ENCODE peak calls at places on chromosomes 12 and 14, in nine cellular contexts. One of them, this sample, is unnamed.

GRCh38 chr12:51972424-51972812 is 20.9 kb downstream of the ACVR1B start:
- DNase-seq in mucosa of descending colon: no peak
- DNase-seq in NCI-H1436: no peak
- DNase-seq in GM12864: no peak
- DNase-seq in GDM1: no peak
- DNase-seq in frontal cortex: no peak
- DNase-seq in posterior cingulate gyrus: no peak
- DNase-seq in activated T-cell treated with anti-CD3 and anti-CD28 coated beads, Interleukin-2, amount 50 U/mL, for 48 hours: no peak
- DNase-seq in AG09309: no peak
- DNase-seq in this sample: no peak

GRCh38 chr14:89262041-89262440 is 155.0 kb downstream of the FOXN3 start:
- DNase-seq in mucosa of descending colon: no peak
- DNase-seq in NCI-H1436: no peak
- DNase-seq in GM12864: no peak
- DNase-seq in GDM1: no peak
- DNase-seq in frontal cortex: no peak
- DNase-seq in posterior cingulate gyrus: no peak
- DNase-seq in activated T-cell treated with anti-CD3 and anti-CD28 coated beads, Interleukin-2, amount 50 U/mL, for 48 hours: no peak
- DNase-seq in AG09309: no peak
- DNase-seq in this sample: no peak

GRCh38 chr12:48004941-48005749 is 869 bp upstream of the COL2A1 start:
- DNase-seq in mucosa of descending colon: no peak
- DNase-seq in NCI-H1436: no peak
- DNase-seq in GM12864: no peak
- DNase-seq in GDM1: no peak
- DNase-seq in frontal cortex: no peak
- DNase-seq in posterior cingulate gyrus: no peak
- DNase-seq in activated T-cell treated with anti-CD3 and anti-CD28 coated beads, Interleukin-2, amount 50 U/mL, for 48 hours: no peak
- DNase-seq in AG09309: no peak
- DNase-seq in this sample: no peak

GRCh38 chr12:80056845-80057244 is 42.5 kb upstream of the OTOGL start:
- DNase-seq in mucosa of descending colon: no peak
- DNase-seq in NCI-H1436: no peak
- DNase-seq in GM12864: no peak
- DNase-seq in GDM1: no peak
- DNase-seq in frontal cortex: no peak
- DNase-seq in posterior cingulate gyrus: no peak
- DNase-seq in activated T-cell treated with anti-CD3 and anti-CD28 coated beads, Interleukin-2, amount 50 U/mL, for 48 hours: no peak
- DNase-seq in AG09309: no peak
- DNase-seq in this sample: peak; percentile 16

GRCh38 chr12:43578782-43579181 is 26.8 kb upstream of the ADAMTS20 start:
- DNase-seq in mucosa of descending colon: no peak
- DNase-seq in NCI-H1436: no peak
- DNase-seq in GM12864: no peak
- DNase-seq in GDM1: no peak
- DNase-seq in frontal cortex: no peak
- DNase-seq in posterior cingulate gyrus: no peak
- DNase-seq in activated T-cell treated with anti-CD3 and anti-CD28 coated beads, Interleukin-2, amount 50 U/mL, for 48 hours: no peak
- DNase-seq in AG09309: no peak
- DNase-seq in this sample: no peak

GRCh38 chr14:38716871-38717270 is 386.2 kb downstream of the SEC23A start:
- DNase-seq in mucosa of descending colon: no peak
- DNase-seq in NCI-H1436: no peak
- DNase-seq in GM12864: no peak
- DNase-seq in GDM1: no peak
- DNase-seq in frontal cortex: no peak
- DNase-seq in posterior cingulate gyrus: no peak
- DNase-seq in activated T-cell treated with anti-CD3 and anti-CD28 coated beads, Interleukin-2, amount 50 U/mL, for 48 hours: no peak
- DNase-seq in AG09309: no peak
- DNase-seq in this sample: no peak

GRCh38 chr14:65753061-65753460 is 340.5 kb downstream of the FUT8 start:
- DNase-seq in mucosa of descending colon: no peak
- DNase-seq in NCI-H1436: no peak
- DNase-seq in GM12864: no peak
- DNase-seq in GDM1: no peak
- DNase-seq in frontal cortex: no peak
- DNase-seq in posterior cingulate gyrus: no peak
- DNase-seq in activated T-cell treated with anti-CD3 and anti-CD28 coated beads, Interleukin-2, amount 50 U/mL, for 48 hours: no peak
- DNase-seq in AG09309: no peak
- DNase-seq in this sample: peak; percentile 69

GRCh38 chr12:109053382-109054123 is 1.2 kb downstream of the USP30 start:
- DNase-seq in mucosa of descending colon: no peak
- DNase-seq in NCI-H1436: no peak
- DNase-seq in GM12864: peak; percentile 34
- DNase-seq in GDM1: no peak
- DNase-seq in frontal cortex: no peak
- DNase-seq in posterior cingulate gyrus: no peak
- DNase-seq in activated T-cell treated with anti-CD3 and anti-CD28 coated beads, Interleukin-2, amount 50 U/mL, for 48 hours: peak; percentile 48
- DNase-seq in AG09309: no peak
- DNase-seq in this sample: no peak

GRCh38 chr12:12272869-12273268 is 6.0 kb upstream of the LRP6 start:
- DNase-seq in mucosa of descending colon: no peak
- DNase-seq in NCI-H1436: no peak
- DNase-seq in GM12864: no peak
- DNase-seq in GDM1: no peak
- DNase-seq in frontal cortex: no peak
- DNase-seq in posterior cingulate gyrus: no peak
- DNase-seq in activated T-cell treated with anti-CD3 and anti-CD28 coated beads, Interleukin-2, amount 50 U/mL, for 48 hours: no peak
- DNase-seq in AG09309: no peak
- DNase-seq in this sample: no peak

GRCh38 chr12:66140726-66141125 is 10.2 kb upstream of the LLPH start:
- DNase-seq in mucosa of descending colon: no peak
- DNase-seq in NCI-H1436: no peak
- DNase-seq in GM12864: no peak
- DNase-seq in GDM1: no peak
- DNase-seq in frontal cortex: no peak
- DNase-seq in posterior cingulate gyrus: no peak
- DNase-seq in activated T-cell treated with anti-CD3 and anti-CD28 coated beads, Interleukin-2, amount 50 U/mL, for 48 hours: no peak
- DNase-seq in AG09309: no peak
- DNase-seq in this sample: no peak

GRCh38 chr14:23294734-23295561 is 7.7 kb downstream of the PPP1R3E start:
- DNase-seq in mucosa of descending colon: no peak
- DNase-seq in NCI-H1436: peak; percentile 59
- DNase-seq in GM12864: no peak
- DNase-seq in GDM1: peak; percentile 29
- DNase-seq in frontal cortex: no peak
- DNase-seq in posterior cingulate gyrus: peak; percentile 29
- DNase-seq in activated T-cell treated with anti-CD3 and anti-CD28 coated beads, Interleukin-2, amount 50 U/mL, for 48 hours: peak; percentile 63
- DNase-seq in AG09309: no peak
- DNase-seq in this sample: peak; percentile 23

GRCh38 chr14:52974406-52974805 is 23.6 kb upstream of the FERMT2 start:
- DNase-seq in mucosa of descending colon: no peak
- DNase-seq in NCI-H1436: no peak
- DNase-seq in GM12864: no peak
- DNase-seq in GDM1: no peak
- DNase-seq in frontal cortex: no peak
- DNase-seq in posterior cingulate gyrus: no peak
- DNase-seq in activated T-cell treated with anti-CD3 and anti-CD28 coated beads, Interleukin-2, amount 50 U/mL, for 48 hours: no peak
- DNase-seq in AG09309: no peak
- DNase-seq in this sample: no peak

GRCh38 chr14:92040431-92041040 is 677 bp upstream of the TRIP11 start:
- DNase-seq in mucosa of descending colon: no peak
- DNase-seq in NCI-H1436: no peak
- DNase-seq in GM12864: peak; percentile 50
- DNase-seq in GDM1: peak; percentile 38
- DNase-seq in frontal cortex: no peak
- DNase-seq in posterior cingulate gyrus: no peak
- DNase-seq in activated T-cell treated with anti-CD3 and anti-CD28 coated beads, Interleukin-2, amount 50 U/mL, for 48 hours: peak; percentile 28
- DNase-seq in AG09309: no peak
- DNase-seq in this sample: peak; percentile 25

GRCh38 chr14:65850429-65851145 is 438.1 kb downstream of the FUT8 start:
- DNase-seq in mucosa of descending colon: no peak
- DNase-seq in NCI-H1436: no peak
- DNase-seq in GM12864: no peak
- DNase-seq in GDM1: no peak
- DNase-seq in frontal cortex: no peak
- DNase-seq in posterior cingulate gyrus: no peak
- DNase-seq in activated T-cell treated with anti-CD3 and anti-CD28 coated beads, Interleukin-2, amount 50 U/mL, for 48 hours: peak; percentile 69
- DNase-seq in AG09309: no peak
- DNase-seq in this sample: no peak

GRCh38 chr12:8156845-8157244 is at the start of gene ZNF705A:
- DNase-seq in mucosa of descending colon: no peak
- DNase-seq in NCI-H1436: no peak
- DNase-seq in GM12864: no peak
- DNase-seq in GDM1: peak; percentile 51
- DNase-seq in frontal cortex: no peak
- DNase-seq in posterior cingulate gyrus: no peak
- DNase-seq in activated T-cell treated with anti-CD3 and anti-CD28 coated beads, Interleukin-2, amount 50 U/mL, for 48 hours: no peak
- DNase-seq in AG09309: no peak
- DNase-seq in this sample: no peak

GRCh38 chr12:26246483-26247164 is 51.3 kb downstream of the SSPN start:
- DNase-seq in mucosa of descending colon: peak; percentile 86
- DNase-seq in NCI-H1436: no peak
- DNase-seq in GM12864: no peak
- DNase-seq in GDM1: no peak
- DNase-seq in frontal cortex: no peak
- DNase-seq in posterior cingulate gyrus: no peak
- DNase-seq in activated T-cell treated with anti-CD3 and anti-CD28 coated beads, Interleukin-2, amount 50 U/mL, for 48 hours: no peak
- DNase-seq in AG09309: no peak
- DNase-seq in this sample: peak; percentile 83

GRCh38 chr14:70601162-70601561 is 707 bp upstream of the MED6 start:
- DNase-seq in mucosa of descending colon: no peak
- DNase-seq in NCI-H1436: no peak
- DNase-seq in GM12864: no peak
- DNase-seq in GDM1: no peak
- DNase-seq in frontal cortex: no peak
- DNase-seq in posterior cingulate gyrus: no peak
- DNase-seq in activated T-cell treated with anti-CD3 and anti-CD28 coated beads, Interleukin-2, amount 50 U/mL, for 48 hours: no peak
- DNase-seq in AG09309: peak; percentile 10
- DNase-seq in this sample: no peak

GRCh38 chr14:61403411-61403810 is 82.0 kb downstream of the PRKCH start:
- DNase-seq in mucosa of descending colon: no peak
- DNase-seq in NCI-H1436: no peak
- DNase-seq in GM12864: no peak
- DNase-seq in GDM1: no peak
- DNase-seq in frontal cortex: no peak
- DNase-seq in posterior cingulate gyrus: no peak
- DNase-seq in activated T-cell treated with anti-CD3 and anti-CD28 coated beads, Interleukin-2, amount 50 U/mL, for 48 hours: no peak
- DNase-seq in AG09309: no peak
- DNase-seq in this sample: no peak

GRCh38 chr14:51533160-51533559 is 118.5 kb upstream of the FRMD6 start:
- DNase-seq in mucosa of descending colon: no peak
- DNase-seq in NCI-H1436: no peak
- DNase-seq in GM12864: no peak
- DNase-seq in GDM1: no peak
- DNase-seq in frontal cortex: no peak
- DNase-seq in posterior cingulate gyrus: no peak
- DNase-seq in activated T-cell treated with anti-CD3 and anti-CD28 coated beads, Interleukin-2, amount 50 U/mL, for 48 hours: no peak
- DNase-seq in AG09309: peak; percentile 90
- DNase-seq in this sample: no peak

GRCh38 chr12:75322464-75322863 is 7.7 kb downstream of the CAPS2 start:
- DNase-seq in mucosa of descending colon: no peak
- DNase-seq in NCI-H1436: no peak
- DNase-seq in GM12864: no peak
- DNase-seq in GDM1: no peak
- DNase-seq in frontal cortex: no peak
- DNase-seq in posterior cingulate gyrus: no peak
- DNase-seq in activated T-cell treated with anti-CD3 and anti-CD28 coated beads, Interleukin-2, amount 50 U/mL, for 48 hours: no peak
- DNase-seq in AG09309: no peak
- DNase-seq in this sample: no peak

GRCh38 chr14:22484638-22485037 is 104.4 kb downstream of the DAD1 start:
- DNase-seq in mucosa of descending colon: no peak
- DNase-seq in NCI-H1436: no peak
- DNase-seq in GM12864: no peak
- DNase-seq in GDM1: no peak
- DNase-seq in frontal cortex: no peak
- DNase-seq in posterior cingulate gyrus: no peak
- DNase-seq in activated T-cell treated with anti-CD3 and anti-CD28 coated beads, Interleukin-2, amount 50 U/mL, for 48 hours: no peak
- DNase-seq in AG09309: peak; percentile 13
- DNase-seq in this sample: no peak

GRCh38 chr12:29983917-29984316 is 200.2 kb upstream of the TMTC1 start:
- DNase-seq in mucosa of descending colon: no peak
- DNase-seq in NCI-H1436: no peak
- DNase-seq in GM12864: no peak
- DNase-seq in GDM1: no peak
- DNase-seq in frontal cortex: no peak
- DNase-seq in posterior cingulate gyrus: no peak
- DNase-seq in activated T-cell treated with anti-CD3 and anti-CD28 coated beads, Interleukin-2, amount 50 U/mL, for 48 hours: no peak
- DNase-seq in AG09309: no peak
- DNase-seq in this sample: no peak

This sample was measured in mucosa of gallbladder.